ENCODE peak calls at places on chromosome 12, in nine cellular contexts. One of them, this sample, is unnamed.

GRCh38 chr12:53219116-53219955 is 12.3 kb upstream of the ITGB7 start:
- DNase-seq in LoVo: no peak
- DNase-seq in NCI-H446 treated with DMSO at 0.1 percent for 48 hours: no peak
- DNase-seq in kidney tubule cell: peak
- DNase-seq in fibroblast of the aortic adventitia: peak
- DNase-seq in body of pancreas: no peak
- DNase-seq in cardiac fibroblast: peak
- DNase-seq in memory B cell: no peak
- DNase-seq in lower lobe of right lung: peak
- DNase-seq in this sample: peak

GRCh38 chr12:32051511-32052299 is 54.9 kb upstream of the BICD1 start:
- DNase-seq in LoVo: peak
- DNase-seq in NCI-H446 treated with DMSO at 0.1 percent for 48 hours: no peak
- DNase-seq in kidney tubule cell: peak
- DNase-seq in body of pancreas: no peak
- DNase-seq in cardiac fibroblast: peak
- DNase-seq in memory B cell: no peak
- DNase-seq in lower lobe of right lung: no peak
- DNase-seq in fibroblast of the aortic adventitia: peak
- DNase-seq in this sample: no peak

GRCh38 chr12:119665164-119665929 is 2.6 kb upstream of the PRKAB1 start:
- DNase-seq in lower lobe of right lung: no peak
- DNase-seq in LoVo: no peak
- DNase-seq in cardiac fibroblast: no peak
- DNase-seq in body of pancreas: no peak
- DNase-seq in fibroblast of the aortic adventitia: no peak
- DNase-seq in memory B cell: no peak
- DNase-seq in kidney tubule cell: no peak
- DNase-seq in NCI-H446 treated with DMSO at 0.1 percent for 48 hours: no peak
- DNase-seq in this sample: no peak

GRCh38 chr12:100733817-100734593 is 60.6 kb upstream of the ANO4 start:
- DNase-seq in NCI-H446 treated with DMSO at 0.1 percent for 48 hours: no peak
- DNase-seq in fibroblast of the aortic adventitia: peak
- DNase-seq in kidney tubule cell: peak
- DNase-seq in cardiac fibroblast: peak
- DNase-seq in body of pancreas: no peak
- DNase-seq in LoVo: peak
- DNase-seq in memory B cell: no peak
- DNase-seq in lower lobe of right lung: no peak
- DNase-seq in this sample: no peak

GRCh38 chr12:49088190-49088931 is 6.2 kb downstream of the DHH start:
- DNase-seq in body of pancreas: peak
- DNase-seq in kidney tubule cell: peak
- DNase-seq in memory B cell: peak
- DNase-seq in fibroblast of the aortic adventitia: peak
- DNase-seq in cardiac fibroblast: peak
- DNase-seq in LoVo: peak
- DNase-seq in lower lobe of right lung: peak
- DNase-seq in NCI-H446 treated with DMSO at 0.1 percent for 48 hours: peak
- DNase-seq in this sample: peak

GRCh38 chr12:121668750-121669524 is 517 bp downstream of the MORN3 start:
- DNase-seq in memory B cell: peak
- DNase-seq in fibroblast of the aortic adventitia: peak
- DNase-seq in kidney tubule cell: peak
- DNase-seq in LoVo: no peak
- DNase-seq in lower lobe of right lung: no peak
- DNase-seq in body of pancreas: peak
- DNase-seq in NCI-H446 treated with DMSO at 0.1 percent for 48 hours: no peak
- DNase-seq in cardiac fibroblast: peak
- DNase-seq in this sample: peak

GRCh38 chr12:54587315-54587821 is 1.1 kb downstream of the PPP1R1A start:
- DNase-seq in body of pancreas: no peak
- DNase-seq in NCI-H446 treated with DMSO at 0.1 percent for 48 hours: no peak
- DNase-seq in cardiac fibroblast: no peak
- DNase-seq in lower lobe of right lung: no peak
- DNase-seq in memory B cell: no peak
- DNase-seq in fibroblast of the aortic adventitia: no peak
- DNase-seq in kidney tubule cell: no peak
- DNase-seq in LoVo: no peak
- DNase-seq in this sample: no peak

GRCh38 chr12:69252033-69252432 is 12.7 kb downstream of the CPSF6 start:
- DNase-seq in cardiac fibroblast: peak
- DNase-seq in LoVo: no peak
- DNase-seq in lower lobe of right lung: no peak
- DNase-seq in fibroblast of the aortic adventitia: no peak
- DNase-seq in body of pancreas: no peak
- DNase-seq in NCI-H446 treated with DMSO at 0.1 percent for 48 hours: no peak
- DNase-seq in memory B cell: no peak
- DNase-seq in kidney tubule cell: peak
- DNase-seq in this sample: no peak

This sample was measured in naive thymus-derived CD8-positive, alpha-beta T cell.